ENCODE peak calls at places on chromosome 16, in four cellular contexts. K is cardiac muscle cell, R is AG04450, L is kidney. X is an unnamed sample.

GRCh38 chr16:88377961-88378360 is 4.8 kb upstream of the ZNF469 start:
- DNase-seq in R (no peak), L (peak; percentile 43), K (no peak), X (peak; percentile 40)

GRCh38 chr16:9706217-9706616 is 476.0 kb downstream of the GRIN2A start:
- DNase-seq in R (no peak), L (no peak), K (peak; percentile 17), X (no peak)

GRCh38 chr16:50265716-50266336 is 525 bp upstream of the ADCY7 start:
- DNase-seq in K (no peak), L (peak; percentile 58), R (no peak), X (no peak)

GRCh38 chr16:3095869-3096268 is 3.2 kb downstream of the ZSCAN10 start:
- DNase-seq in R (no peak), K (no peak), L (peak; percentile 55), X (no peak)

GRCh38 chr16:87487361-87487924 is 5.4 kb downstream of the ZCCHC14 start:
- DNase-seq in K (peak; percentile 27), R (no peak), L (peak; percentile 86), X (peak; percentile 85)

GRCh38 chr16:80300876-80301275 is 239.9 kb upstream of the DYNLRB2 start:
- DNase-seq in L (no peak), R (peak; percentile 18), K (peak; percentile 3), X (no peak)

GRCh38 chr16:3952342-3953131 is 72.0 kb upstream of the CREBBP start:
- DNase-seq in L (peak; percentile 91), K (peak; percentile 75), R (no peak), X (peak; percentile 48)

GRCh38 chr16:65101009-65101408 is 20.9 kb downstream of the CDH11 start:
- DNase-seq in K (no peak), R (no peak), L (no peak), X (no peak)

GRCh38 chr16:58205276-58206036 is 7.5 kb upstream of the CSNK2A2 start:
- DNase-seq in L (no peak), K (no peak), R (no peak), X (no peak)

GRCh38 chr16:20844588-20844987 is 38.3 kb downstream of the REXO5 start:
- DNase-seq in R (no peak), L (no peak), K (no peak), X (no peak)

GRCh38 chr16:48497932-48498760 is 111.8 kb downstream of the N4BP1 start:
- DNase-seq in K (no peak), R (no peak), L (peak; percentile 79), X (no peak)

GRCh38 chr16:20851601-20852000 is 45.3 kb downstream of the REXO5 start:
- DNase-seq in R (peak; percentile 86), K (peak; percentile 99), L (peak; percentile 87), X (peak; percentile 83)

GRCh38 chr16:71526111-71526998 is at the start of gene CHST4:
- DNase-seq in L (no peak), R (peak; percentile 27), K (peak; percentile 74), X (no peak)

GRCh38 chr16:80283450-80284392 is 257.1 kb upstream of the DYNLRB2 start:
- DNase-seq in K (no peak), L (no peak), R (no peak), X (no peak)

GRCh38 chr16:84096447-84097005 is 20.2 kb downstream of the MBTPS1 start:
- DNase-seq in K (no peak), L (no peak), R (no peak), X (no peak)

GRCh38 chr16:57544129-57544653 is 1.7 kb downstream of the ADGRG5 start:
- DNase-seq in L (no peak), K (peak; percentile 66), R (no peak), X (peak; percentile 52)

GRCh38 chr16:49776085-49776501 is 79.8 kb downstream of the ZNF423 start:
- DNase-seq in R (no peak), K (peak; percentile 62), L (no peak), X (no peak)

GRCh38 chr16:56425439-56425832 is at the start of gene AMFR:
- DNase-seq in K (peak; percentile 89), L (peak; percentile 89), R (peak; percentile 36), X (peak; percentile 87)

DNA sequence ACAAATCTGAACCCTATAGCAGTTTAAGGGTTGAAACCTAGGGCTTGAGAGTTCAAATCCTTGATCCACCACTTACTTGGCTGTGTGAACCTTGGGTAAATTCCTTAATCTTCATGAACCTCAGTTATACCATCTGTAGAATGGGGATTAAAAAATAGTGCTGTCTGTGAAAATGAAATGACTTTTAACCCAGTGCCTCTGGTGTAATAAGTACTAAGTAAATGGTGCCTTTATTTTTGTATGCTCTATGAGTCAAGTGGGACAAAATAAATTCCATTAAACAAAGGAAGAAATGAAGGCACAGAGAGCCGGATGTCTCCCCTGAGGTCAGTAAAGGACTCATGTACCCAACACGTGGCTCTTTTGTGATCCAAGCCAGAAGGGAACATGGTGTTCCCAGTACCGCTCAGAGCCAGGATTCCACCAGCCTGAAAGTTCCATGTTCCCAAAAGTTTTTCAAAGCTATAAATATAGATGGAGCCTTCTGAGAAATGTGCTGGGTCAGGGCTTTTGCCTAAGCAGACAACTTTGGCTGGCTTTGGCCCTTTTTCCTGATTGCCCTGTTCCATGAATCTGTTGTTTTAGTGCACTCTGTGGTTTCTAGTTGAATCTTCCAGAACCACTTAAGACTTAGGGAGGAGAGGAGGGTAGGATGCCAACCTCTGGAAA is 128.7 kb upstream of the HS3ST2 start:
- DNase-seq in L (no peak), K (no peak), R (no peak), X (no peak)
- H3K27ac ChIP-seq in L (peak overlapping the region; percentile 71), K (no peak overlapping the region), R (no peak overlapping the region), X (peak overlapping the region; percentile 43)

DNA sequence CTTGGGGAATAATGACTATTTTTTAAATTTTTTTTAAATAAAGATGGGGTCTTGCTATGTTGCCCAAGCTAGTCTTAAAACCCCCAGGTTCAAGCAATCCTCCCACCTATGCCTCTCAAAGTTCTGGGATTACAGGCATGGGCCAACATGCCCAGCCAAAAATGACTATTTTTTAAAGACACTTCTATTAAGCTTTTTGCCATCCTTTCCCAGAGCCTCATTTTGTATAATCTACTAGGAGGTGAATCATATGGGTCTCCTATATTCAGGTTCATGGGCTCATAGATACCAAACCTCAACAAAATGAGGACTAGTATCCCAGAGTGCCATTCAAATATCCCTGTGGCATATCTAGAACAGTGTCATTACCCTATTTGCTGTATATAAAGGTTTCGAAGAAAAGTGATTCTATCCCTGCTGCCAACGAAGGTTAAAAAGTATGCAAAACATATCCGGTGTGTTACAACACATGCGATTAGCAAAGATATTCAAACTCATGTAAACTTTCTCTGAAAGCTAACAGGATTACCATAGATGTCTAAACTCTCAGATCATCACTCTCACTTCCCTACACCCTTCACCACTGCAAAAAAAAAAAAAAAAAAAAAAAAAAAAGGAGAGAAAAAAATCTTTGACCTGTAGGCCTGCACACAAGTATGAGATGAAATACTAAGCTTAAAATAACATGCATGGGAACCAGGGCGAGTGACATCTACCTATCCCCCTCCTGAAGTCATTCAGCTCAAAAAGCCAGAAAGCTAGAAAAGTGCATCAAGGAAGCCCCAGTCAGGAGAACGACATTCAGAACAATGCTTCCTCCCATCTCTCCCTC is 23.5 kb downstream of the XPO6 start:
- DNase-seq in K (peak; percentile 23), L (no peak), R (no peak), X (no peak)
- H3K27ac ChIP-seq in K (no peak overlapping the region), L (peak overlapping the region; percentile 15), R (peak overlapping the region; percentile 80), X (peak overlapping the region; percentile 24)

GRCh38 chr16:14196539-14196938 is 125.4 kb downstream of the MRTFB start:
- DNase-seq in L (no peak), R (no peak), K (peak; percentile 50), X (no peak)
- H3K27ac ChIP-seq in L (no peak overlapping the region), R (no peak overlapping the region), K (no peak overlapping the region), X (peak overlapping the region; percentile 47)

DNA sequence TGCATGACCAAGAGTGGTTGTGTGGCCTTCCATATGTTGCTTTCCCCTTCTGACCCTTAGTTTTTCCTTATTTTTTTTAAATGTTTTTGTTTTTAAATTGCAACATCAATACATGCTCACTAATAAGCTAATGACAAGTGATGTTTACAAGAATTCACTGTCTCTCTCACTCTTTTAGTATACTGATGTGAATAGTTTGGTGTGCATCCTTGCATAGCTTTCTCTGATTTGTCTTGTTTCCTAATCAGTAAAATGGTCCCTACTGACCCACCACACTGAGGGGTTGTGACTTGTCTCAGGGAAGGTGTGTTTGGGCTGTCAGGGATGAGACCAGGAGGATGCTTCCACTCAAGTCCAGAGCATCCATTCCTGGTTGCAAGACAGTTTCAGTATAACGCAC is 26.0 kb downstream of the CIITA start:
- DNase-seq in R (no peak), K (no peak), L (no peak), X (no peak)
- H3K27ac ChIP-seq in R (no peak overlapping the region), K (no peak overlapping the region), L (no peak overlapping the region), X (no peak overlapping the region)

X was measured in upper lobe of right lung.